ENCODE peak calls at places on chromosomes 7 and 10, in four cellular contexts. One of them, this sample, is unnamed.

GRCh38 chr7:18574676-18575075 is 79.1 kb downstream of the HDAC9 start:
- DNase-seq in activated CD8-positive, alpha-beta memory T cell treated with anti-CD3 and anti-CD28 coated beads for 48 hours: no peak
- DNase-seq in non-pigmented ciliary epithelial cell: no peak
- DNase-seq in T-helper 1 cell: no peak
- DNase-seq in this sample: no peak

GRCh38 chr10:398954-399353 is 263.7 kb downstream of the ZMYND11 start:
- DNase-seq in activated CD8-positive, alpha-beta memory T cell treated with anti-CD3 and anti-CD28 coated beads for 48 hours: no peak
- DNase-seq in non-pigmented ciliary epithelial cell: no peak
- DNase-seq in T-helper 1 cell: no peak
- DNase-seq in this sample: no peak

GRCh38 chr10:48632166-48632565 is 27.3 kb upstream of the ARHGAP22 start:
- DNase-seq in activated CD8-positive, alpha-beta memory T cell treated with anti-CD3 and anti-CD28 coated beads for 48 hours: no peak
- DNase-seq in non-pigmented ciliary epithelial cell: no peak
- DNase-seq in T-helper 1 cell: no peak
- DNase-seq in this sample: no peak

GRCh38 chr7:51141451-51141971 is 175.1 kb downstream of the COBL start:
- DNase-seq in activated CD8-positive, alpha-beta memory T cell treated with anti-CD3 and anti-CD28 coated beads for 48 hours: no peak
- DNase-seq in non-pigmented ciliary epithelial cell: no peak
- DNase-seq in T-helper 1 cell: no peak
- DNase-seq in this sample: no peak

GRCh38 chr10:92720306-92721165 is 30.8 kb downstream of the HHEX start:
- DNase-seq in activated CD8-positive, alpha-beta memory T cell treated with anti-CD3 and anti-CD28 coated beads for 48 hours: no peak
- DNase-seq in non-pigmented ciliary epithelial cell: no peak
- DNase-seq in T-helper 1 cell: no peak
- DNase-seq in this sample: peak

GRCh38 chr10:1358860-1359598 is 302.8 kb downstream of the WDR37 start:
- DNase-seq in activated CD8-positive, alpha-beta memory T cell treated with anti-CD3 and anti-CD28 coated beads for 48 hours: no peak
- DNase-seq in non-pigmented ciliary epithelial cell: no peak
- DNase-seq in T-helper 1 cell: no peak
- DNase-seq in this sample: no peak

GRCh38 chr10:12699756-12700556 is 301.6 kb downstream of the CCDC3 start:
- DNase-seq in activated CD8-positive, alpha-beta memory T cell treated with anti-CD3 and anti-CD28 coated beads for 48 hours: no peak
- DNase-seq in non-pigmented ciliary epithelial cell: no peak
- DNase-seq in T-helper 1 cell: no peak
- DNase-seq in this sample: no peak

GRCh38 chr10:46020871-46021553 is 9.4 kb downstream of the NCOA4 start:
- DNase-seq in activated CD8-positive, alpha-beta memory T cell treated with anti-CD3 and anti-CD28 coated beads for 48 hours: no peak
- DNase-seq in non-pigmented ciliary epithelial cell: peak
- DNase-seq in T-helper 1 cell: no peak
- DNase-seq in this sample: no peak

GRCh38 chr7:4667776-4668509 is 14.2 kb upstream of the FOXK1 start:
- DNase-seq in activated CD8-positive, alpha-beta memory T cell treated with anti-CD3 and anti-CD28 coated beads for 48 hours: no peak
- DNase-seq in non-pigmented ciliary epithelial cell: peak
- DNase-seq in T-helper 1 cell: no peak
- DNase-seq in this sample: no peak